ENCODE peak calls at places on chromosomes 2 and 18, in five cellular contexts. F, P, W, A and K are unnamed samples.
A peak's percentile ranks its signal among the peaks of the same experiment; 100 is the strongest.

GRCh38 chr2:715847-716573 is 38.8 kb upstream of the TMEM18 start:
- DNase-seq in W (no peak), A (no peak), F (peak; percentile 5), P (peak; percentile 7), K (peak; percentile 19)

GRCh38 chr2:873651-874580 is 76.7 kb upstream of the SNTG2 start:
- DNase-seq in A (no peak), F (no peak), P (no peak), W (no peak), K (no peak)

GRCh38 chr2:71609029-71609428 is 155.7 kb downstream of the DYSF start:
- DNase-seq in P (no peak), A (no peak), F (no peak), W (no peak), K (no peak)

GRCh38 chr2:85133751-85134254 is 611 bp downstream of the TCF7L1 start:
- DNase-seq in F (no peak), A (no peak), W (no peak), P (peak; percentile 33), K (peak; percentile 49)

GRCh38 chr2:62374301-62374960 is 131.6 kb downstream of the TMEM17 start:
- DNase-seq in A (no peak), P (no peak), F (no peak), W (no peak), K (no peak)

GRCh38 chr2:18345848-18346247 is 214.6 kb downstream of the RDH14 start:
- DNase-seq in W (no peak), F (peak; percentile 89), P (peak; percentile 64), A (no peak), K (no peak)

GRCh38 chr2:6186332-6187100 is 494.3 kb downstream of the SOX11 start:
- DNase-seq in W (no peak), A (no peak), P (peak; percentile 66), F (peak; percentile 97), K (no peak)

GRCh38 chr2:112850588-112850987 is 14.0 kb upstream of the IL1B start:
- DNase-seq in W (no peak), A (no peak), F (no peak), P (no peak), K (no peak)

GRCh38 chr2:21759819-21760218 is 636.1 kb downstream of the TDRD15 start:
- DNase-seq in W (no peak), P (no peak), F (no peak), A (no peak), K (no peak)

GRCh38 chr18:31645411-31645810 is 39.0 kb downstream of the B4GALT6 start:
- DNase-seq in W (no peak), P (no peak), A (no peak), F (no peak), K (no peak)

GRCh38 chr2:45754087-45755015 is 102.9 kb downstream of the PRKCE start:
- DNase-seq in P (no peak), A (no peak), W (no peak), F (no peak), K (no peak)

GRCh38 chr2:223959688-223960087 is 2.4 kb downstream of the MRPL44 start:
- DNase-seq in P (no peak), F (no peak), W (no peak), A (no peak), K (peak; percentile 57)

GRCh38 chr2:48545244-48545643 is 15.3 kb downstream of the STON1 start:
- DNase-seq in A (no peak), P (no peak), W (no peak), F (no peak), K (no peak)

GRCh38 chr2:7403092-7403775 is 486.0 kb downstream of the RNF144A start:
- DNase-seq in P (no peak), A (peak; percentile 41), W (no peak), F (no peak), K (no peak)

GRCh38 chr2:158984554-158985207 is 16.2 kb downstream of the TANC1 start:
- DNase-seq in P (no peak), W (no peak), A (peak; percentile 11), F (no peak), K (no peak)

GRCh38 chr18:76205906-76206305 is 289.1 kb downstream of the ZNF516 start:
- DNase-seq in P (no peak), W (no peak), A (no peak), F (no peak), K (no peak)

GRCh38 chr2:136363921-136364320 is 246.0 kb upstream of the CXCR4 start:
- DNase-seq in F (no peak), P (no peak), W (no peak), A (no peak), K (no peak)

GRCh38 chr18:52008330-52008729 is 331.7 kb upstream of the DCC start:
- DNase-seq in W (no peak), F (no peak), A (no peak), P (no peak), K (no peak)

GRCh38 chr18:63604791-63605567 is 17.8 kb downstream of the SERPINB13 start:
- DNase-seq in A (no peak), F (peak; percentile 5), P (no peak), W (no peak), K (no peak)

GRCh38 chr18:73577365-73577764 is 570.3 kb downstream of the FBXO15 start:
- DNase-seq in F (no peak), P (peak; percentile 7), W (no peak), A (no peak), K (no peak)

GRCh38 chr18:1663879-1664705 is 759.4 kb downstream of the ADCYAP1 start:
- DNase-seq in P (peak; percentile 46), F (peak; percentile 44), A (peak; percentile 61), W (no peak), K (peak; percentile 75)

GRCh38 chr2:19373352-19373751 is 14.9 kb upstream of the OSR1 start:
- DNase-seq in A (no peak), P (no peak), W (no peak), F (no peak), K (no peak)

GRCh38 chr2:218221015-218221414 is 4.0 kb downstream of the ARPC2 start:
- DNase-seq in A (no peak), W (no peak), P (no peak), F (no peak), K (peak; percentile 25)

GRCh38 chr18:7524786-7525185 is 42.3 kb upstream of the PTPRM start:
- DNase-seq in P (no peak), W (no peak), A (no peak), F (no peak), K (no peak)

GRCh38 chr2:96870631-96871255 is 863 bp upstream of the SEMA4C start:
- DNase-seq in F (no peak), A (peak; percentile 16), W (peak; percentile 58), P (no peak), K (peak; percentile 66)

GRCh38 chr2:86301711-86302202 is 35.7 kb downstream of the REEP1 start:
- DNase-seq in A (no peak), P (no peak), W (no peak), F (peak; percentile 28), K (no peak)

GRCh38 chr2:65024149-65024829 is 31.9 kb upstream of the CEP68 start:
- DNase-seq in A (no peak), F (peak; percentile 49), W (no peak), P (peak; percentile 38), K (peak; percentile 50)

GRCh38 chr18:55650363-55650870 is 62.4 kb upstream of the TCF4 start:
- DNase-seq in W (no peak), P (no peak), A (no peak), F (no peak), K (no peak)

GRCh38 chr2:73987109-73987947 is 2.6 kb downstream of the TET3 start:
- DNase-seq in P (no peak), F (no peak), W (no peak), A (peak; percentile 27), K (no peak)

GRCh38 chr2:20106746-20107145 is 55.3 kb upstream of the LAPTM4A start:
- DNase-seq in P (peak; percentile 72), A (no peak), W (no peak), F (no peak), K (no peak)